ENCODE peak calls at places on chromosome 15, in four cellular contexts. N is transverse colon, J is mesendoderm, T is SK-N-SH. X is an unnamed sample. For H3K4me1, the result is how much of the 10 kb centered on the place peaks cover.

GRCh38 chr15:76163429-76164020 is 103.7 kb downstream of the TMEM266 start:
- DNase-seq in J (no peak), T (peak), N (peak), X (no peak)

GRCh38 chr15:94231728-94232086 is 346 bp downstream of the MCTP2 start:
- DNase-seq in J (peak), N (peak), T (no peak), X (no peak)

GRCh38 chr15:39211108-39211979 is 369.5 kb upstream of the THBS1 start:
- DNase-seq in J (no peak), N (no peak), T (no peak), X (no peak)

GRCh38 chr15:85702321-85703230 is 92.1 kb downstream of the KLHL25 start:
- DNase-seq in J (no peak), T (no peak), N (no peak), X (no peak)

GRCh38 chr15:32683231-32683630 is 34.6 kb upstream of the GREM1 start:
- DNase-seq in J (no peak), N (no peak), T (no peak), X (no peak)

GRCh38 chr15:63015618-63016017 is 26.9 kb upstream of the TPM1 start:
- DNase-seq in N (no peak), J (no peak), T (no peak), X (no peak)

GRCh38 chr15:74856537-74856936 is 13.6 kb upstream of the ULK3 start:
- DNase-seq in N (no peak), T (no peak), J (no peak), X (no peak)

GRCh38 chr15:99305761-99306505 is 54.7 kb downstream of the LRRC28 start:
- DNase-seq in T (no peak), N (peak), J (peak), X (peak)

GRCh38 chr15:38864827-38865604 is 300.4 kb upstream of the RASGRP1 start:
- DNase-seq in T (no peak), J (peak), N (no peak), X (no peak)

GRCh38 chr15:77126516-77126915 is 55.6 kb upstream of the TSPAN3 start:
- DNase-seq in T (no peak), J (no peak), N (no peak), X (no peak)

GRCh38 chr15:70799667-70800450 is 36.5 kb upstream of the UACA start:
- DNase-seq in T (no peak), N (no peak), J (no peak), X (peak)

GRCh38 chr15:57045741-57046382 is 127.4 kb downstream of the TCF12 start:
- DNase-seq in J (no peak), T (no peak), N (no peak), X (no peak)

DNA sequence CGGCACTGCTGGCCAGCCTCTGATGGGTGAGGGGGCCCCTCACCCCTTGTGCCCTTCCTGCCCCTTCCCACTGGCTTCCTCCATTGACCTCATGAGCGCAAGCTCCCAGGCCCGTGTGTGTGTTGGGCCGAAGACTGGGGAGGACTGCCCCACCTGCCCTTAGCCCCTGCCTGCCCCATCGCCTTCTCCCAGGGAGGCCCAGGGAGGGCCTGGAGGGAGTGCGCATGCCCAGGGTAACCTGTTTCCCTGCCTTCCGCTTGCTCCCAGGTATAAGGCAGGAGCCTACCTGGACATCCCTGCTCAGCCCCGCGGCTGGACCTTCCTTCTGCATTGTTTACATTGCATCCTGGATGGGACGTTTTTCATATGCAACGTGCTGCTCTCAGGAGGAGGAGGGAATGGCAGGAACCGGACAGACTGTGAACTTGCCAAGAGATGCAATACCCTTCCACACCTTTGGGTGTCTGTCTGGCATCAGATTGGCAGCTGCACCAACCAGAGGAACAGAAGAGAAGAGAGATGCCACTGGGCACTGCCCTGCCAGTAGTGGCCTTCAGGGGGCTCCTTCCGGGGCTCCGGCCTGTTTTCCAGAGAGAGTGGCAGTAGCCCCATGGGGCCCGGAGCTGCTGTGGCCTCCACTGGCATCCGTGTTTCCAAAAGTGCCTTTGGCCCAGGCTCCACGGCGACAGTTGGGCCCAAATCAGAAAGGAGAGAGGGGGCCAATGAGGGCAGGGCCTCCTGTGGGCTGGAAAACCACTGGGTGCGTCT is 8.8 kb downstream of the DLL4 start:
- DNase-seq in N (peak), T (peak), J (no peak), X (peak)
- H3K4me1 ChIP-seq in N (under half), T (under half), J (under half), X (under half)

DNA sequence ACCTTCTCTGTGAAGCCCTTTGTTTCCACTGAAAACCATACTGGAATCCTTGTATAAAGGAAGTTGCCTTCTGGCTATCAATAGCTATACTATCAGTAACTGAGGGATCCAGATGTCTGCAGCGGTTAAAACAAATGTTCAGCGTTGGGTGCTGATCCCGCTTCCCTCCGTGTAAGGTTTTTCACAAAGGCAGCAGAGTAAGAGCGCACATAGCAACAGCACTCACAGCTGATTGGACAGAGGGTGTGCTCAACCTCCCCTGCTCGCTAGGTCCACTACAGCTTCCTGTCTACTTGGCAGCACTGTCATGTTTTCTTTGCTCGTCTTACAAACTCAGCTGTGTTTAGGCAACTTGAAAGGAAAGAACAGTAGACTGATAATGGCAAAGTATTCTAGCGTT is 27.3 kb downstream of the ATOSA start:
- DNase-seq in N (peak), T (peak), J (peak), X (peak)
- H3K4me1 ChIP-seq in N (half or more), T (under half), J (under half), X (under half)

GRCh38 chr15:101533371-101534140 is 44.0 kb upstream of the PCSK6 start:
- DNase-seq in J (no peak), T (no peak), N (no peak), X (no peak)
- H3K4me1 ChIP-seq in J (under half), T (under half), N (under half), X (under half)

GRCh38 chr15:60026555-60026954 is 22.4 kb downstream of the FOXB1 start:
- DNase-seq in J (no peak), T (no peak), N (no peak), X (no peak)

GRCh38 chr15:60017538-60018199 is 13.6 kb downstream of the FOXB1 start:
- DNase-seq in N (no peak), J (no peak), T (no peak), X (no peak)

GRCh38 chr15:60021589-60022378 is 17.7 kb downstream of the FOXB1 start:
- DNase-seq in J (peak), T (no peak), N (no peak), X (no peak)

GRCh38 chr15:60020736-60021135 is 16.6 kb downstream of the FOXB1 start:
- DNase-seq in N (no peak), J (peak), T (no peak), X (no peak)

GRCh38 chr15:60022379-60022741 is 18.2 kb downstream of the FOXB1 start:
- DNase-seq in J (peak), T (no peak), N (no peak), X (no peak)
- H3K4me1 ChIP-seq in J (under half), T (under half), N (under half), X (under half)

DNA sequence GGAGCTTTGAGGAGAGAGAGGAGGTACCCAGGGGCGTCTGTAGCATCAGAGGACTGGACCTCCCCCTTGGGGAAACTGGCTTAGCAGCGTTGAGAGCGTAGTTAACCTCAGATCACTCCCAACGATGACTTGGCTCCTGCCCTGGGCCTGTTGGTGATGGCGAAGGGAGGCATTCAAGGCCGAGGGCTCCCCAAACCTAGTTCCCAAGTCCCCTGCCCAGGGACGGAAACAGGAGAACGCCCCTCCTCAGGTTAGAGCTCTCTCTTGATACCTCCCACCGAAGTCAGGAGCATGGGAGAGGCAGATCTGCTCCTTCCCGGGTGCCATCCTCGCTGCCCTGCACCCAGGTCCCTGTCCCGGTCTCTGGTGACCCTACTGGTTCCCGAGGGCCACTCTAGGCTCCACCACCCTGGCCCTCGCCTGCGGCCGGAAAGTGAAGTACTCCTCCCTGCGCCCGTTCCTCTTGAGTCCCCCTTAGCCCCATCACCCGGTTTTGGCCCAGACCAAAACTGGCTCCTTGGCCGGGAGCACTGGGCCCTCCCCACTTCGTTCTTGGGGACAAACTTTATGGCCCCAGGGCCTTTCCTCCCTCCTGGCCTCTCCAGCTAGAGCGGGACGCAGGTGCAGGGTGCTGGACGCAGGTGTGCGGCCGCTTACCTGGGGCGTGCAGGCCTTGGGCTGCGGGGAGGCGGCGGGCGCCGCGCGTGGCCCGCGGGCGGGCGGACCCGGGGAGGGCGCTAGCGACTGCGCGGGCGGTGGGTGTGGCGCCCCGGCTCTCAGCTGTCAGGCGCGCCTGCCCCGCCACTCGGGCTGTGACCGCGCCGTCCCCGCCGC is 2.6 kb upstream of the SKOR1 start:
- DNase-seq in N (no peak), J (no peak), T (peak), X (no peak)
- H3K4me1 ChIP-seq in N (half or more), J (under half), T (under half), X (under half)

GRCh38 chr15:55738715-55739114 is 4.2 kb downstream of the PRTG start:
- DNase-seq in J (peak), N (no peak), T (no peak), X (no peak)

GRCh38 chr15:55739641-55740040 is 3.3 kb downstream of the PRTG start:
- DNase-seq in T (no peak), N (no peak), J (peak), X (no peak)

GRCh38 chr15:55740479-55740878 is 2.5 kb downstream of the PRTG start:
- DNase-seq in J (no peak), N (no peak), T (no peak), X (no peak)

GRCh38 chr15:55737373-55737772 is 5.6 kb downstream of the PRTG start:
- DNase-seq in J (peak), T (peak), N (no peak), X (no peak)

DNA sequence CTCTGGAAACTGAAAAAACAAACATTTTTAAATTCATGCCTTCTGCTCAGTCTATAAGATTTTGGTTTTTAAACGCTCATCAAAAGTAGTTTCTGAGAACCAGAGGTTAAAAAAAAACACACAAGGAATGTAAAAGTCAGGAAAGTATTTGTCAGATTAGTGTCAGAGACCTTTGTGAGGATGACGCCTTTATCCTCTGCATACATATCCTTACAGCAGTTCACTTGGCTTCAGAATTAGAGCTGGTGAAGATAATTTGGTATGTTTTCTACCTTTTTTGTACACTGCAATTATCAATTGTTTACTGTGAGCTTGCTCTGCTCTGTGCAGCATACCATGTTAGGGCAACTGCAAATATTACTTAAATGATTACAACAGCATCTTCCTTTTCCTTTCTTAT is 8.3 kb downstream of the PRTG start:
- DNase-seq in T (no peak), J (no peak), N (no peak), X (no peak)
- H3K4me1 ChIP-seq in T (under half), J (under half), N (under half), X (under half)

GRCh38 chr15:90822204-90822955 is 46.0 kb upstream of the FURIN start:
- DNase-seq in J (no peak), T (no peak), N (no peak), X (no peak)
- H3K4me1 ChIP-seq in J (under half), T (under half), N (under half), X (under half)

GRCh38 chr15:87589134-87589533 is 667.4 kb downstream of the NTRK3 start:
- DNase-seq in J (no peak), N (no peak), T (no peak), X (no peak)
- H3K4me1 ChIP-seq in J (under half), N (under half), T (under half), X (under half)

X was measured in prostate gland.